ENCODE peak calls at places on chromosomes 7 and 10, in eight cellular contexts. X is SK-N-SH, Z is neuronal stem cell, L is GM23248, S is OCI-LY7, E is mammary epithelial cell, V is H1, O is IMR-90. W is an unnamed sample.

GRCh38 chr7:105493196-105493927 is 28.7 kb downstream of the PUS7 start:
- DNase-seq in X (no peak), Z (no peak), L (peak; percentile 7), S (no peak), E (no peak), V (no peak), O (peak; percentile 36), W (no peak)

GRCh38 chr7:11193131-11193867 is 219.6 kb downstream of the PHF14 start:
- DNase-seq in X (no peak), Z (no peak), L (peak; percentile 72), S (no peak), E (peak; percentile 9), V (peak; percentile 58), O (no peak), W (peak; percentile 20)

GRCh38 chr10:95430231-95430951 is 130.8 kb downstream of the SORBS1 start:
- DNase-seq in X (peak; percentile 81), Z (peak; percentile 58), L (peak; percentile 71), S (peak; percentile 66), E (peak; percentile 62), V (peak; percentile 61), O (peak; percentile 44), W (peak; percentile 80)

GRCh38 chr10:125284875-125285597 is 124.7 kb upstream of the CTBP2 start:
- DNase-seq in X (no peak), Z (no peak), L (peak; percentile 4), S (peak; percentile 31), E (peak; percentile 39), V (no peak), O (peak; percentile 8), W (no peak)

GRCh38 chr7:12690041-12690878 is 2.8 kb downstream of the ARL4A start:
- DNase-seq in X (no peak), Z (no peak), L (no peak), S (no peak), E (no peak), V (no peak), O (no peak), W (no peak)

GRCh38 chr7:83852136-83852535 is 203.2 kb upstream of the SEMA3E start:
- DNase-seq in X (no peak), Z (no peak), L (no peak), S (no peak), E (peak; percentile 79), V (no peak), O (no peak), W (peak; percentile 23)

GRCh38 chr10:89213191-89213808 is 6.2 kb upstream of the CH25H start:
- DNase-seq in X (peak; percentile 34), Z (peak; percentile 9), L (peak; percentile 79), S (peak; percentile 46), E (peak; percentile 31), V (no peak), O (peak; percentile 63), W (peak; percentile 60)

GRCh38 chr7:119802147-119802546 is 470.8 kb upstream of the KCND2 start:
- DNase-seq in X (no peak), Z (no peak), L (no peak), S (no peak), E (peak; percentile 1), V (no peak), O (no peak), W (no peak)

GRCh38 chr7:96238474-96238873 is 83.4 kb downstream of the SLC25A13 start:
- DNase-seq in X (no peak), Z (no peak), L (no peak), S (no peak), E (no peak), V (no peak), O (no peak), W (no peak)

GRCh38 chr10:132774905-132775863 is 10.8 kb downstream of the NKX6-2 start:
- DNase-seq in X (no peak), Z (no peak), L (no peak), S (no peak), E (no peak), V (no peak), O (no peak), W (peak; percentile 64)

GRCh38 chr7:96028729-96029128 is 256.4 kb downstream of the DYNC1I1 start:
- DNase-seq in X (no peak), Z (no peak), L (no peak), S (no peak), E (no peak), V (no peak), O (no peak), W (no peak)

GRCh38 chr7:150931199-150931869 is 46.8 kb downstream of the KCNH2 start:
- DNase-seq in X (peak; percentile 83), Z (no peak), L (no peak), S (no peak), E (no peak), V (no peak), O (no peak), W (no peak)

GRCh38 chr7:98323597-98324322 is 42.3 kb downstream of the BRI3 start:
- DNase-seq in X (no peak), Z (peak; percentile 27), L (peak; percentile 24), S (no peak), E (no peak), V (peak; percentile 71), O (peak; percentile 31), W (no peak)

GRCh38 chr10:32962541-32962940 is 4.5 kb upstream of the ITGB1 start:
- DNase-seq in X (no peak), Z (no peak), L (no peak), S (no peak), E (no peak), V (no peak), O (no peak), W (no peak)

GRCh38 chr7:3000566-3000965 is 43.1 kb downstream of the CARD11 start:
- DNase-seq in X (no peak), Z (no peak), L (no peak), S (no peak), E (no peak), V (no peak), O (no peak), W (no peak)

GRCh38 chr10:62305813-62306212 is 37.2 kb upstream of the RTKN2 start:
- DNase-seq in X (no peak), Z (no peak), L (peak; percentile 9), S (no peak), E (no peak), V (no peak), O (peak; percentile 1), W (no peak)

GRCh38 chr10:73983096-73984047 is 14.5 kb upstream of the VCL start:
- DNase-seq in X (no peak), Z (no peak), L (no peak), S (no peak), E (no peak), V (no peak), O (no peak), W (no peak)

DNA sequence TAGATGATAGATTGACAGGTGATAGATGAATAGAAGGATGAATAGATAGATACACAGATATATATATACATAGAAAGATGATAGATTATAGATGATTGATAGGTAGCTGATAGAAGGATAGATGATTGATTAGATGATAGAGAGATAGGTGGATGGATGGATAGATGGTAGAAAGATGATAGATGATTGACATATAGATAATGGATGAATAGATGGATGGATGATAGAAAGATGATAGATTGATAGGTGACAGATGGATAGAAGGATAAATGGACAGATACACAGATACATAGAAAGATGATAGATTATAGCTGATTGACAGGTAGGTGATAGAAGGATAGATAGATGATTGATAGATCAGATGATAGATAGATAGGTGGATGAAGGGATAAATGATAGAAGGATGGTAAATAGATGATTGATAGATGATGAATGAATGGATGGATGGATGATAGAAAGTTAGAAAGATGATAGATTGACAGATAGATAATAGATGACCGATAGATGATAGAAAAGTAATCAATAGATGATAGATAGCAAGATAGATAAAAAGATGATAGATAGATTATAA is 80.6 kb downstream of the MICALL2 start:
- DNase-seq in X (no peak), Z (no peak), L (no peak), S (no peak), E (no peak), V (no peak), O (no peak), W (no peak)
- H3K4me2 ChIP-seq in X (no peak overlapping the region), Z (no peak overlapping the region), L (no peak overlapping the region), S (no peak overlapping the region), E (no peak overlapping the region), V (no peak overlapping the region), O (no peak overlapping the region), W (no peak overlapping the region)

GRCh38 chr7:45116048-45116447 is 4.6 kb upstream of the TBRG4 start:
- DNase-seq in X (no peak), Z (no peak), L (no peak), S (no peak), E (no peak), V (no peak), O (no peak), W (no peak)

GRCh38 chr7:45108863-45109262 is 2.6 kb downstream of the TBRG4 start:
- DNase-seq in X (no peak), Z (no peak), L (no peak), S (no peak), E (no peak), V (no peak), O (no peak), W (no peak)

GRCh38 chr7:45117582-45117981 is 6.1 kb upstream of the TBRG4 start:
- DNase-seq in X (no peak), Z (no peak), L (no peak), S (no peak), E (no peak), V (no peak), O (no peak), W (no peak)

GRCh38 chr7:45111298-45112223 is at the start of gene TBRG4:
- DNase-seq in X (peak; percentile 96), Z (peak; percentile 93), L (peak; percentile 98), S (peak; percentile 97), E (peak; percentile 92), V (peak; percentile 94), O (peak; percentile 91), W (peak; percentile 98)

GRCh38 chr7:45112648-45113047 is 1.2 kb upstream of the TBRG4 start:
- DNase-seq in X (no peak), Z (no peak), L (peak; percentile 52), S (no peak), E (no peak), V (no peak), O (peak; percentile 42), W (no peak)
- H3K4me3 ChIP-seq in X (peak overlapping the region; percentile 69), Z (no peak overlapping the region), L (peak overlapping the region; percentile 86), S (peak overlapping the region; percentile 85), E (no peak overlapping the region), V (peak overlapping the region; percentile 78), O (no peak overlapping the region), W (peak overlapping the region; percentile 74)

GRCh38 chr7:24725554-24726260 is 31.6 kb downstream of the GSDME start:
- DNase-seq in X (no peak), Z (no peak), L (no peak), S (no peak), E (no peak), V (peak; percentile 63), O (no peak), W (no peak)
- H3K27ac ChIP-seq in X (no peak overlapping the region), Z (no peak overlapping the region), L (no peak overlapping the region), S (no peak overlapping the region), E (no peak overlapping the region), V (peak overlapping the region; percentile 47), O (no peak overlapping the region), W (no peak overlapping the region)

DNA sequence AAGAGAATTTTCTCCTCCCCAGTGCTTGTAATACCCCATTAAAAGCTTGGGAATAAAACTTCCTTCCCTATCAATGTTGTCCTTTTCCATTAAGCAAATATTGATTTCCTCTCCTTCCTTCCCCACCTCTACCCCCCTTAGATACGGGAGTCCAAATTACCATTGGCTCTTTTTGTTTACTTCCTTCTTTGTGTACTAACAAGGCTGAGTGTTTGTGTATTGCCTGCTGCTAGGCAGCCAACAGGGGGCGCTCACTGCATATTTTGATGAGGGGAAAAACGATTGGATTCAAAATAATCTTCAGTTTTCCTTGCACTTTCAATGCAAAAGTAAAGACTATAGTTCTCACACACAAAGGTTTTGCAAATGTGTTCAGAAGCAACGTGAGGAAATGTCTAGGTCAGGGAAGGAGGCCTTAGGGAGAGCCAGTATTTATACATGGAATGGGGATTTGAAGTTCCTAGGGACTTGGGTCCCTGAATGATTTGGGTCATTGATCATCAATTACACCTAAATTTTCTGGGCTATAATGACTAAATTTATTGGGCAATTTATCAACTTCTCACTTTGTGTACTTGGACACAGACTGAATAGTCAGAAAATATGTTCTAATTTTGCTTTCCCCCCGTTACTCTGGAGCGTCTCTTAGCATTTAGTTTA is 23.6 kb upstream of the VPS41 start:
- DNase-seq in X (peak; percentile 53), Z (peak; percentile 70), L (peak; percentile 64), S (peak; percentile 43), E (peak; percentile 16), V (peak; percentile 84), O (peak; percentile 25), W (peak; percentile 81)
- H3K4me2 ChIP-seq in X (no peak overlapping the region), Z (no peak overlapping the region), L (no peak overlapping the region), S (no peak overlapping the region), E (no peak overlapping the region), V (no peak overlapping the region), O (no peak overlapping the region), W (no peak overlapping the region)